ENCODE peak calls at places on chromosomes 11 and 22, in seven cellular contexts. One of them, this sample, is unnamed.

GRCh38 chr11:61855939-61856730 is 28.0 kb downstream of the FADS2 start:
- DNase-seq in ovary: no peak
- DNase-seq in stomach: no peak
- DNase-seq in prostate gland: no peak
- DNase-seq in esophagus squamous epithelium: no peak
- DNase-seq in transverse colon: no peak
- DNase-seq in tibial nerve: no peak
- DNase-seq in this sample: no peak

GRCh38 chr11:116792869-116793475 is 1.3 kb upstream of the APOA5 start:
- DNase-seq in tibial nerve: no peak
- DNase-seq in esophagus squamous epithelium: no peak
- DNase-seq in prostate gland: no peak
- DNase-seq in stomach: no peak
- DNase-seq in transverse colon: no peak
- DNase-seq in ovary: no peak
- DNase-seq in this sample: no peak

GRCh38 chr11:115226556-115226955 is 277.7 kb downstream of the CADM1 start:
- DNase-seq in stomach: no peak
- DNase-seq in tibial nerve: no peak
- DNase-seq in ovary: no peak
- DNase-seq in prostate gland: no peak
- DNase-seq in transverse colon: no peak
- DNase-seq in esophagus squamous epithelium: no peak
- DNase-seq in this sample: peak; percentile 11

GRCh38 chr22:23401111-23401909 is 178.8 kb downstream of the IGLL1 start:
- DNase-seq in prostate gland: no peak
- DNase-seq in tibial nerve: no peak
- DNase-seq in ovary: peak; percentile 46
- DNase-seq in stomach: no peak
- DNase-seq in transverse colon: no peak
- DNase-seq in esophagus squamous epithelium: no peak
- DNase-seq in this sample: peak; percentile 58

GRCh38 chr22:18968011-18968749 is 32.1 kb upstream of the PRODH start:
- DNase-seq in prostate gland: no peak
- DNase-seq in ovary: no peak
- DNase-seq in tibial nerve: no peak
- DNase-seq in esophagus squamous epithelium: no peak
- DNase-seq in stomach: no peak
- DNase-seq in transverse colon: no peak
- DNase-seq in this sample: no peak

GRCh38 chr11:94664336-94664735 is 97.2 kb downstream of the PIWIL4 start:
- DNase-seq in stomach: no peak
- DNase-seq in transverse colon: no peak
- DNase-seq in prostate gland: no peak
- DNase-seq in esophagus squamous epithelium: no peak
- DNase-seq in tibial nerve: no peak
- DNase-seq in ovary: no peak
- DNase-seq in this sample: peak; percentile 10

GRCh38 chr11:110921742-110922200 is 209.5 kb upstream of the ARHGAP20 start:
- DNase-seq in esophagus squamous epithelium: no peak
- DNase-seq in stomach: peak; percentile 37
- DNase-seq in prostate gland: peak; percentile 82
- DNase-seq in ovary: peak; percentile 36
- DNase-seq in transverse colon: no peak
- DNase-seq in tibial nerve: no peak
- DNase-seq in this sample: no peak

GRCh38 chr22:50001388-50002231 is 11.0 kb downstream of the IL17REL start:
- DNase-seq in ovary: no peak
- DNase-seq in transverse colon: no peak
- DNase-seq in tibial nerve: no peak
- DNase-seq in stomach: no peak
- DNase-seq in prostate gland: no peak
- DNase-seq in esophagus squamous epithelium: no peak
- DNase-seq in this sample: no peak

GRCh38 chr11:65301491-65302329 is 13.0 kb upstream of the CDC42EP2 start:
- DNase-seq in ovary: peak; percentile 79
- DNase-seq in stomach: no peak
- DNase-seq in esophagus squamous epithelium: no peak
- DNase-seq in transverse colon: peak; percentile 31
- DNase-seq in tibial nerve: no peak
- DNase-seq in prostate gland: no peak
- DNase-seq in this sample: no peak

GRCh38 chr11:32940865-32941264 is 48.3 kb downstream of the QSER1 start:
- DNase-seq in tibial nerve: no peak
- DNase-seq in esophagus squamous epithelium: no peak
- DNase-seq in stomach: no peak
- DNase-seq in transverse colon: no peak
- DNase-seq in ovary: no peak
- DNase-seq in prostate gland: no peak
- DNase-seq in this sample: no peak

DNA sequence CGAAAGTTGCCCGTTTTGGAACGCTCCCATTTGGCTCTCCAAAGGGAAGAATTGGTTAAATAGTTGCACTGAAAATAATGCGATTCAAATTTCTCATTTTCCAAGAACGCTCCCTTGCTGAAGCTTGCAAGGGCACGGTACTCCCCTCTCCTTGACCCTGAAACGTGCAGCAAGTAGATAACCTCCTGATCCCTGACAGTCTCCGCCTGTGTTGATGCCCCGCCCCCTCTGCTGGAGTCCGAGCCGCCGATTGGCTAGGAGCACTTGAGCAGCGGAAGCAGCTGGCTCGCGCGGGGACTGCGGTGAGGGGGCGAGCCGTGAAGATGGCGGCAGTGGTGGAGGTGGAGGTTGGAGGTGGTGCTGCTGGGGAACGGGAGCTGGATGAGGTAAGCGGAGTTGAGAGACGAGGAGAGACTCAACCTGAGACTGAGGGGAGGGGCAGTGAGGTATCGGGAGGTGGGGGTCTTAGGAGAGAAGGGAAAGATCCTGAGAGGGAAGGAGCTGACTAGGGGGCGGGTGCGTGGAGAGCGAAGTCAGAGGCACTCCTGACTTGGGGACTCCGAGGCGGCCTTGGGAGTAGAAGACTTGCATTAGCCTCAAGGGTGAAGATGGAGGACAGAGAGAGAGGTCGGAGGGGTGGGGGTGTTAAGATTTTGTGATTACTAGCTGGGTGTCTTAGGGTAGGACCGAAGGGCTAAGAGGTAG is at the start of gene RNF121:
- DNase-seq in tibial nerve: peak; percentile 99
- DNase-seq in esophagus squamous epithelium: peak; percentile 79
- DNase-seq in stomach: peak; percentile 98
- DNase-seq in prostate gland: peak; percentile 97
- DNase-seq in transverse colon: peak; percentile 98
- DNase-seq in ovary: peak; percentile 96
- DNase-seq in this sample: peak; percentile 86
- TF ChIP-seq POLR2A in tibial nerve: peak; percentile 37
- TF ChIP-seq POLR2A in esophagus squamous epithelium: no peak
- TF ChIP-seq POLR2A in stomach: no peak
- TF ChIP-seq POLR2A in prostate gland: no peak
- TF ChIP-seq POLR2A in transverse colon: peak; percentile 70
- TF ChIP-seq POLR2A in ovary: peak; percentile 28
- TF ChIP-seq POLR2A in this sample: peak; percentile 93

DNA sequence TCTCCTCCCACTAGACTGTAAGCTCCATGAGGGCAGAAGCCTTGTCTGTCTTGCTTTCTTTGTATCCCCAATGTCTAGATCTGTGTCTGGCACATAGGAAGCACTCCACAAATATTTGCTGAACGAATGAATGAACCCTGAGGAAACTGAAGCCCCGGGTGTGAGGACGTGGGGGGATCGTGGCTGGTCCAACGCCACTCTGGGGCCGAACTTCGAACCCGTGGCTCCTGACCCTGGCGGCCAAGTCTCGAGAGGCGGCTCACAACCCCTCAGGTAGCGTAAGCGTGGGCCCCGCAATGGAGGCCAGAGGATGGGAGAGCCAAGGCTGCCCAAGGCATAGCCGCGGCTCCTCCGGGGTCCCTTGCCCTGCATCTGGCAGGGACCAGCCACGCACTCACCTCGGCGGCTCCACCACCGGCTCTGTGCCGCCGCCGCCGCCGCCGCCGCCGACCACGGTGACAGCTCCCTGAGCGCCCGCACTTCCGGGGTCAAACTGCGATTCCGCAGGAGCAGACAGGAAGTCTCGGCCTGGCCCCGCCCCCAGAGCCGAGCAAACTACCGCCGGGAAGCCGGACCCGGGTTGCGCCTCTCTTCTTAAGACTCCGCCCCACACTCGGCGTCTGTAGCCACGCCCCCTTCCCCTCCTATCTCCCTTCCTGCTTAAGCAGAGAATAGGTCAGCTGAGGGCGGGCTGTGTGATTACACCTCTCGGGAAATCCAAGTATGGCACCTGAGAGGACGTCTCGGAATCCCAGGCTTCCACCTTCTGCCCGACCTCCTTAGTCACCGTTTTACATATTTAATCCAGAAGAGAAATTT is at the start of gene ASCC2:
- DNase-seq in transverse colon: peak; percentile 100
- DNase-seq in prostate gland: peak; percentile 99
- DNase-seq in stomach: peak; percentile 100
- DNase-seq in tibial nerve: peak; percentile 99
- DNase-seq in ovary: peak; percentile 98
- DNase-seq in esophagus squamous epithelium: peak; percentile 87
- DNase-seq in this sample: peak; percentile 81
- TF ChIP-seq POLR2A in transverse colon: peak; percentile 82
- TF ChIP-seq POLR2A in prostate gland: peak; percentile 79
- TF ChIP-seq POLR2A in stomach: no peak
- TF ChIP-seq POLR2A in tibial nerve: peak; percentile 56
- TF ChIP-seq POLR2A in ovary: peak; percentile 38
- TF ChIP-seq POLR2A in esophagus squamous epithelium: peak; percentile 50
- TF ChIP-seq POLR2A in this sample: peak; percentile 28

DNA sequence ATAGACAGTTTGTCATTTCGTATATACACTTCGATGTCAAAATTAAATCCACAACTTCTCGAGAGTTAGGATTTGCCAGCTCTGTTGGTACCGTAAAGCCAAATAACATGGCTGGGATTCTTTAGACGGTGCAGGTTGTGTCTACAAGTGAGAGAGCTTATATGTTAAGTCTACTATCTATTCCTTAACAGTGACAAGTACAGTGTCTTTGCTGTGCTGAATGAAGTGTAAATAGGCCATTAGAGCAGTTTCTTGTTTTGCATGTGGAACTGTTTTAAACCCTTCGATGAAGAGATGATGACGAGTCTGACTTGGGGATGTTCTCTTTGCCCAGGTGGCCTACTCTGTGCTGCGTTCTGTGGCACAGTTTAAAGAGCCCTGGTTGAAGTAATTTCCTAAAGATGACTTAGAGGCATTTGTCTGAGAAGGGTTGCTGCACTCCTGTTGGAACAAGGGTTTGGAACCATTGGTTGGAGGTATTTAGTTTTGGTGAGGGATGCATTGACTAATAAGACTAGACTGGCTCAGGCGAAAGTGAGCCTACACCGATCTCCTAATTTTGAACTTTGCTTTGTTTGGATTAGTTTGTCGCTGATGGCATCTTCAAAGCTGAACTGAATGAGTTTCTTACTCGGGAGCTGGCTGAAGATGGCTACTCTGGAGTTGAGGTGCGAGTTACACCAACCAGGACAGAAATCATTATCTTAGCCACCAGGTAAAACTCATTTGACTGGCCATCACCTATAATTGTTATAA is 970 bp downstream of the RPS3 start:
- DNase-seq in esophagus squamous epithelium: no peak
- DNase-seq in tibial nerve: no peak
- DNase-seq in ovary: no peak
- DNase-seq in prostate gland: no peak
- DNase-seq in stomach: no peak
- DNase-seq in transverse colon: no peak
- DNase-seq in this sample: no peak
- TF ChIP-seq POLR2A in esophagus squamous epithelium: no peak
- TF ChIP-seq POLR2A in tibial nerve: no peak
- TF ChIP-seq POLR2A in ovary: no peak
- TF ChIP-seq POLR2A in prostate gland: no peak
- TF ChIP-seq POLR2A in stomach: no peak
- TF ChIP-seq POLR2A in transverse colon: no peak
- TF ChIP-seq POLR2A in this sample: no peak

DNA sequence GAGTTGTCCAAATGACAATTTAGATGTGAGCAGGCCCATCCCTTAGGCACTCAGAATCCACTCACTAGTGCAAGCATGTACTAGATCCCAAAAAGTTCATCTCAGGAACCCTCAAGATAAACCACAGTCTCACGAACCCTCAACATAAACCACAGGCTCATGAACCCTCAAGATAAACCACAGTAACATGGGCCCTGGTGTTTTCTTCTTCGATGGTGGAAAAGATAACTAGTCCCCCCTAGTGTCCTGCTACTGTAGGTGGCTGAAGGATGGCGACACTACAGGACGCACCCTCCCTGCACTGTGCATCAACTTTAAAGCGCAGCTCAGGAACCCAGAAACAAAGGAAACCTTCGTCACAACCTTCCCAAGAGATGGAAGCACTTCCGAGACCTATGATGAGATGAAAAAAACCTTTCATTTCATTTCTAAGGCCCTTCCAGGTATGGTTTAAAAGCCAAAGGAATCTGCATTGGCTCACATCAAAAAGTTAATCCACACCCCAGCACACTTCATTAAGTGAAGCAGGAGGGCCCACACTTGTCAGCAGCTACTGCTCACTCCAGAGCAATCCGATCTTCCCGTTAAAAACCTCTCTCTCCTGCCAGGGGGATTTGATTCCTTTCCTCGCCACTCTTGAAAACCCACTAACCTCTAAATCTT is 2.4 kb downstream of the LARGE1 start:
- DNase-seq in tibial nerve: no peak
- DNase-seq in prostate gland: no peak
- DNase-seq in esophagus squamous epithelium: no peak
- DNase-seq in stomach: no peak
- DNase-seq in ovary: no peak
- DNase-seq in transverse colon: no peak
- DNase-seq in this sample: no peak
- TF ChIP-seq POLR2A in tibial nerve: no peak
- TF ChIP-seq POLR2A in prostate gland: no peak
- TF ChIP-seq POLR2A in esophagus squamous epithelium: no peak
- TF ChIP-seq POLR2A in stomach: no peak
- TF ChIP-seq POLR2A in ovary: no peak
- TF ChIP-seq POLR2A in transverse colon: no peak
- TF ChIP-seq POLR2A in this sample: no peak

DNA sequence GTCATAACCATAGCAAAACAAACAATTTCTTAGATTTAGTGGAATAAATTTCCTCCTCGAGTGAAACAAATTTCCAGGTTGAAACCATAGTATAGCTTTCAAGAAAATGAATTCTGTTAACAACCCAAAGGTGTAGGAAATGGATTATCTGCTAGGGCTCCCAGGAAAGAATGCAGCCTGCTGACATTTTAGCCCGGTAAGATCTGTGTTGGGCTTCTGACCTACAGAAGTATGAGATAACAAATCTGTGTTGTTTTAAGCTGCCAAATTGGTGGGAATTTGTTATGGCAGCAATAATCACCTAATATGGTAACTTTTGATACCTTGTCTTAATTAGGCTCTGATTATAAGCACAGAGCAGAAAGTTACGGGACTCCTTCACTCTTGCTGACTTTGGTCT is 32.0 kb upstream of the OR6M1 start:
- DNase-seq in ovary: no peak
- DNase-seq in esophagus squamous epithelium: no peak
- DNase-seq in tibial nerve: no peak
- DNase-seq in prostate gland: no peak
- DNase-seq in stomach: no peak
- DNase-seq in transverse colon: no peak
- DNase-seq in this sample: no peak
- TF ChIP-seq POLR2A in ovary: no peak
- TF ChIP-seq POLR2A in esophagus squamous epithelium: no peak
- TF ChIP-seq POLR2A in tibial nerve: no peak
- TF ChIP-seq POLR2A in prostate gland: no peak
- TF ChIP-seq POLR2A in stomach: no peak
- TF ChIP-seq POLR2A in transverse colon: no peak
- TF ChIP-seq POLR2A in this sample: no peak

This sample was measured in H54.